ENCODE peak calls at places on chromosomes 4 and X, in seven cellular contexts. D is endodermal cell; V is kidney glomerular epithelial cell; Z is psoas muscle; J is GM10248; E is Peyer's patch; F is activated CD8-positive, alpha-beta T cell treated with anti-CD3 and anti-CD28 coated beads for 36 hours. H is an unnamed sample.

GRCh38 chr4:170111546-170111945 is 21.8 kb upstream of the AADAT start:
- DNase-seq in D (no peak), V (no peak), Z (no peak), J (no peak), E (no peak), F (no peak), H (no peak)

GRCh38 chrX:119753001-119753400 is 5.4 kb upstream of the SOWAHD start:
- DNase-seq in D (no peak), V (no peak), Z (no peak), J (no peak), E (no peak), F (no peak), H (no peak)

GRCh38 chr4:72418458-72418857 is 150.6 kb downstream of the ADAMTS3 start:
- DNase-seq in D (no peak), V (peak; percentile 16), Z (peak; percentile 46), J (no peak), E (no peak), F (no peak), H (no peak)

GRCh38 chr4:148849581-148849980 is 407.4 kb upstream of the NR3C2 start:
- DNase-seq in D (no peak), V (no peak), Z (no peak), J (no peak), E (no peak), F (no peak), H (no peak)

GRCh38 chrX:40012800-40013682 is 84.7 kb downstream of the BCOR start:
- DNase-seq in D (peak; percentile 84), V (no peak), Z (peak; percentile 85), J (peak; percentile 54), E (peak; percentile 87), F (peak; percentile 67), H (peak; percentile 77)

GRCh38 chr4:153794001-153794400 is 5.1 kb upstream of the SFRP2 start:
- DNase-seq in D (no peak), V (no peak), Z (no peak), J (no peak), E (no peak), F (no peak), H (no peak)

GRCh38 chr4:74874785-74875367 is 58.0 kb upstream of the PARM1 start:
- DNase-seq in D (peak; percentile 51), V (peak; percentile 78), Z (no peak), J (peak; percentile 38), E (no peak), F (peak; percentile 4), H (peak; percentile 82)

GRCh38 chr4:16794816-16795445 is 103.5 kb downstream of the LDB2 start:
- DNase-seq in D (peak; percentile 92), V (no peak), Z (no peak), J (peak; percentile 24), E (no peak), F (peak; percentile 65), H (peak; percentile 46)

GRCh38 chr4:98473046-98473445 is 185.4 kb downstream of the TSPAN5 start:
- DNase-seq in D (no peak), V (no peak), Z (no peak), J (no peak), E (no peak), F (no peak), H (no peak)

GRCh38 chrX:47366051-47366722 is 4.2 kb upstream of the ZNF157 start:
- DNase-seq in D (peak; percentile 88), V (peak; percentile 45), Z (peak; percentile 75), J (peak; percentile 66), E (peak; percentile 48), F (peak; percentile 80), H (peak; percentile 90)

GRCh38 chr4:77104405-77105292 is 28.9 kb upstream of the CCNI start:
- DNase-seq in D (no peak), V (no peak), Z (peak; percentile 81), J (no peak), E (peak; percentile 63), F (no peak), H (peak; percentile 36)

GRCh38 chrX:51420610-51421009 is 75.8 kb downstream of the NUDT11 start:
- DNase-seq in D (no peak), V (peak; percentile 3), Z (no peak), J (no peak), E (no peak), F (peak; percentile 13), H (peak; percentile 36)